ENCODE peak calls at places on chromosomes 11 and 22, in four cellular contexts. One of them, this sample, is unnamed.

GRCh38 chr22:25067851-25068421 is 115.4 kb downstream of the KIAA1671 start:
- DNase-seq in HL-60: no peak
- DNase-seq in skeletal muscle cell: peak; percentile 18
- DNase-seq in CD4-positive, alpha-beta memory T cell: peak; percentile 93
- DNase-seq in this sample: peak; percentile 94

GRCh38 chr22:45529097-45529496 is 26.4 kb downstream of the FBLN1 start:
- DNase-seq in HL-60: no peak
- DNase-seq in skeletal muscle cell: no peak
- DNase-seq in CD4-positive, alpha-beta memory T cell: no peak
- DNase-seq in this sample: no peak

GRCh38 chr11:102254047-102254446 is 63.2 kb upstream of the BIRC3 start:
- DNase-seq in HL-60: no peak
- DNase-seq in skeletal muscle cell: no peak
- DNase-seq in CD4-positive, alpha-beta memory T cell: no peak
- DNase-seq in this sample: no peak

GRCh38 chr22:48517039-48518030 is 1310.3 kb downstream of the BRD1 start:
- DNase-seq in CD4-positive, alpha-beta memory T cell: no peak
- DNase-seq in skeletal muscle cell: no peak
- DNase-seq in HL-60: no peak
- DNase-seq in this sample: no peak

GRCh38 chr22:43094085-43094484 is 4.9 kb upstream of the TTLL1 start:
- DNase-seq in skeletal muscle cell: no peak
- DNase-seq in CD4-positive, alpha-beta memory T cell: no peak
- DNase-seq in HL-60: peak; percentile 85
- DNase-seq in this sample: no peak

GRCh38 chr22:33710326-33710725 is 209.9 kb downstream of the LARGE1 start:
- DNase-seq in skeletal muscle cell: peak; percentile 5
- DNase-seq in HL-60: no peak
- DNase-seq in CD4-positive, alpha-beta memory T cell: no peak
- DNase-seq in this sample: no peak

GRCh38 chr11:129248618-129249017 is 56.5 kb upstream of the ARHGAP32 start:
- DNase-seq in skeletal muscle cell: no peak
- DNase-seq in HL-60: no peak
- DNase-seq in CD4-positive, alpha-beta memory T cell: no peak
- DNase-seq in this sample: no peak

GRCh38 chr11:71283960-71284359 is 31.6 kb upstream of the SHANK2 start:
- DNase-seq in HL-60: no peak
- DNase-seq in skeletal muscle cell: no peak
- DNase-seq in CD4-positive, alpha-beta memory T cell: no peak
- DNase-seq in this sample: no peak

GRCh38 chr22:39444247-39444800 is 12.5 kb upstream of the MGAT3 start:
- DNase-seq in skeletal muscle cell: no peak
- DNase-seq in CD4-positive, alpha-beta memory T cell: no peak
- DNase-seq in HL-60: no peak
- DNase-seq in this sample: no peak

GRCh38 chr11:2304156-2305139 is 2.6 kb downstream of the TSPAN32 start:
- DNase-seq in CD4-positive, alpha-beta memory T cell: no peak
- DNase-seq in skeletal muscle cell: no peak
- DNase-seq in HL-60: no peak
- DNase-seq in this sample: no peak

GRCh38 chr11:63738720-63739360 is 29.7 kb downstream of the ZFTA start:
- DNase-seq in HL-60: peak; percentile 68
- DNase-seq in skeletal muscle cell: peak; percentile 33
- DNase-seq in CD4-positive, alpha-beta memory T cell: peak; percentile 27
- DNase-seq in this sample: peak; percentile 30

GRCh38 chr22:35510481-35510934 is 30.1 kb upstream of the RASD2 start:
- DNase-seq in CD4-positive, alpha-beta memory T cell: no peak
- DNase-seq in skeletal muscle cell: peak; percentile 16
- DNase-seq in HL-60: no peak
- DNase-seq in this sample: no peak

GRCh38 chr11:119729581-119730346 is 764 bp upstream of the NECTIN1 start:
- DNase-seq in HL-60: peak; percentile 38
- DNase-seq in skeletal muscle cell: no peak
- DNase-seq in CD4-positive, alpha-beta memory T cell: no peak
- DNase-seq in this sample: no peak

GRCh38 chr22:31212783-31213626 is 907 bp downstream of the LIMK2 start:
- DNase-seq in CD4-positive, alpha-beta memory T cell: no peak
- DNase-seq in skeletal muscle cell: no peak
- DNase-seq in HL-60: no peak
- DNase-seq in this sample: no peak

GRCh38 chr22:35039625-35040024 is 26.3 kb upstream of the ISX start:
- DNase-seq in HL-60: no peak
- DNase-seq in CD4-positive, alpha-beta memory T cell: no peak
- DNase-seq in skeletal muscle cell: no peak
- DNase-seq in this sample: no peak

GRCh38 chr11:11786234-11786633 is 55.5 kb upstream of the USP47 start:
- DNase-seq in CD4-positive, alpha-beta memory T cell: no peak
- DNase-seq in skeletal muscle cell: no peak
- DNase-seq in HL-60: no peak
- DNase-seq in this sample: no peak

GRCh38 chr11:13534358-13534757 is 38.6 kb upstream of the PTH start:
- DNase-seq in CD4-positive, alpha-beta memory T cell: no peak
- DNase-seq in skeletal muscle cell: no peak
- DNase-seq in HL-60: no peak
- DNase-seq in this sample: no peak

GRCh38 chr11:20022363-20023081 is 137.8 kb downstream of the DBX1 start:
- DNase-seq in skeletal muscle cell: peak; percentile 63
- DNase-seq in CD4-positive, alpha-beta memory T cell: no peak
- DNase-seq in HL-60: no peak
- DNase-seq in this sample: no peak

GRCh38 chr22:21823740-21824438 is 43.6 kb downstream of the MAPK1 start:
- DNase-seq in skeletal muscle cell: no peak
- DNase-seq in HL-60: no peak
- DNase-seq in CD4-positive, alpha-beta memory T cell: no peak
- DNase-seq in this sample: no peak

GRCh38 chr11:10858505-10859360 is 880 bp upstream of the ZBED5 start:
- DNase-seq in CD4-positive, alpha-beta memory T cell: peak; percentile 51
- DNase-seq in skeletal muscle cell: no peak
- DNase-seq in HL-60: peak; percentile 66
- DNase-seq in this sample: peak; percentile 49

GRCh38 chr11:78231962-78232459 is 43.3 kb downstream of the USP35 start:
- DNase-seq in CD4-positive, alpha-beta memory T cell: no peak
- DNase-seq in skeletal muscle cell: peak; percentile 72
- DNase-seq in HL-60: no peak
- DNase-seq in this sample: no peak

GRCh38 chr11:34513674-34513995 is at the start of gene ELF5:
- DNase-seq in skeletal muscle cell: no peak
- DNase-seq in CD4-positive, alpha-beta memory T cell: no peak
- DNase-seq in HL-60: no peak
- DNase-seq in this sample: no peak

GRCh38 chr11:63564785-63565350 is 1.7 kb upstream of the PLAAT2 start:
- DNase-seq in HL-60: no peak
- DNase-seq in skeletal muscle cell: no peak
- DNase-seq in CD4-positive, alpha-beta memory T cell: no peak
- DNase-seq in this sample: no peak

GRCh38 chr11:70191495-70192140 is 11.5 kb upstream of the FADD start:
- DNase-seq in skeletal muscle cell: no peak
- DNase-seq in HL-60: peak; percentile 63
- DNase-seq in CD4-positive, alpha-beta memory T cell: peak; percentile 21
- DNase-seq in this sample: peak; percentile 25

GRCh38 chr11:124623861-124624525 is 1.3 kb downstream of the TBRG1 start:
- DNase-seq in HL-60: no peak
- DNase-seq in skeletal muscle cell: no peak
- DNase-seq in CD4-positive, alpha-beta memory T cell: no peak
- DNase-seq in this sample: no peak

GRCh38 chr11:116689413-116690127 is 83.2 kb downstream of the BUD13 start:
- DNase-seq in HL-60: no peak
- DNase-seq in CD4-positive, alpha-beta memory T cell: no peak
- DNase-seq in skeletal muscle cell: no peak
- DNase-seq in this sample: no peak

GRCh38 chr11:123144707-123145106 is 50.3 kb downstream of the CLMP start:
- DNase-seq in skeletal muscle cell: no peak
- DNase-seq in CD4-positive, alpha-beta memory T cell: no peak
- DNase-seq in HL-60: no peak
- DNase-seq in this sample: no peak

GRCh38 chr11:28315440-28315839 is 207.3 kb downstream of the METTL15 start:
- DNase-seq in CD4-positive, alpha-beta memory T cell: no peak
- DNase-seq in HL-60: no peak
- DNase-seq in skeletal muscle cell: no peak
- DNase-seq in this sample: no peak

GRCh38 chr22:29658171-29658570 is 54.7 kb downstream of the NF2 start:
- DNase-seq in skeletal muscle cell: no peak
- DNase-seq in CD4-positive, alpha-beta memory T cell: no peak
- DNase-seq in HL-60: peak; percentile 92
- DNase-seq in this sample: no peak

GRCh38 chr11:68042219-68043028 is 3.6 kb downstream of the TCIRG1 start:
- DNase-seq in CD4-positive, alpha-beta memory T cell: no peak
- DNase-seq in HL-60: no peak
- DNase-seq in skeletal muscle cell: no peak
- DNase-seq in this sample: no peak

GRCh38 chr11:72685560-72686480 is 11.6 kb upstream of the PDE2A start:
- DNase-seq in skeletal muscle cell: no peak
- DNase-seq in HL-60: no peak
- DNase-seq in CD4-positive, alpha-beta memory T cell: no peak
- DNase-seq in this sample: no peak

GRCh38 chr22:23248583-23248982 is 68.3 kb downstream of the BCR start:
- DNase-seq in HL-60: no peak
- DNase-seq in skeletal muscle cell: no peak
- DNase-seq in CD4-positive, alpha-beta memory T cell: no peak
- DNase-seq in this sample: no peak

GRCh38 chr11:110125632-110126031 is 32.4 kb downstream of the ZC3H12C start:
- DNase-seq in skeletal muscle cell: peak; percentile 83
- DNase-seq in CD4-positive, alpha-beta memory T cell: no peak
- DNase-seq in HL-60: no peak
- DNase-seq in this sample: no peak

GRCh38 chr22:27670701-27671412 is 130.7 kb downstream of the MN1 start:
- DNase-seq in HL-60: no peak
- DNase-seq in CD4-positive, alpha-beta memory T cell: no peak
- DNase-seq in skeletal muscle cell: no peak
- DNase-seq in this sample: no peak

GRCh38 chr11:75298191-75298590 is 53.3 kb downstream of the ARRB1 start:
- DNase-seq in HL-60: no peak
- DNase-seq in skeletal muscle cell: no peak
- DNase-seq in CD4-positive, alpha-beta memory T cell: no peak
- DNase-seq in this sample: no peak

GRCh38 chr11:78815631-78816232 is 241.1 kb upstream of the NARS2 start:
- DNase-seq in skeletal muscle cell: no peak
- DNase-seq in CD4-positive, alpha-beta memory T cell: no peak
- DNase-seq in HL-60: no peak
- DNase-seq in this sample: no peak